ENCODE peak calls at places on chromosomes 4 and X, in ten cellular contexts. N is upper lobe of right lung, W is ovary, T is cardiac fibroblast, J is uterus, P is endothelial cell, G is MM.1S, C is WTC11, S is esophagus muscularis mucosa, E is HepG2. Z is an unnamed sample.

GRCh38 chrX:17579021-17579420 is 158.3 kb upstream of the SCML1 start:
- DNase-seq in N (no peak), W (no peak), T (no peak), J (no peak), P (no peak), G (no peak), C (no peak), S (no peak), E (no peak), Z (peak)

GRCh38 chr4:3346146-3346545 is 53.3 kb downstream of the RGS12 start:
- DNase-seq in N (no peak), W (peak), T (peak), J (no peak), P (peak), G (peak), C (no peak), S (no peak), E (peak), Z (peak)

GRCh38 chr4:153159016-153159415 is 45.2 kb upstream of the TRIM2 start:
- DNase-seq in N (no peak), W (no peak), T (no peak), J (no peak), P (no peak), G (no peak), C (no peak), S (no peak), E (no peak), Z (no peak)

GRCh38 chr4:26985836-26986235 is 125.2 kb downstream of the STIM2 start:
- DNase-seq in N (no peak), W (no peak), T (no peak), J (no peak), P (no peak), G (no peak), C (no peak), S (no peak), E (no peak), Z (no peak)

GRCh38 chr4:137693641-137694040 is 161.3 kb upstream of the PCDH18 start:
- DNase-seq in N (no peak), W (no peak), T (peak), J (no peak), P (no peak), G (no peak), C (no peak), S (no peak), E (no peak), Z (no peak)

GRCh38 chr4:1002131-1002630 is 9.0 kb upstream of the SLC26A1 start:
- DNase-seq in N (peak), W (peak), T (no peak), J (peak), P (no peak), G (no peak), C (peak), S (no peak), E (no peak), Z (no peak)

GRCh38 chrX:38638952-38639529 is 77.7 kb downstream of the TSPAN7 start:
- DNase-seq in N (no peak), W (no peak), T (no peak), J (no peak), P (no peak), G (no peak), C (no peak), S (no peak), E (peak), Z (no peak)

GRCh38 chrX:37349131-37350033 is at the start of gene PRRG1:
- DNase-seq in N (peak), W (peak), T (peak), J (peak), P (peak), G (peak), C (peak), S (peak), E (peak), Z (peak)

GRCh38 chr4:2320746-2321145 is 58.8 kb upstream of the MXD4 start:
- DNase-seq in N (no peak), W (no peak), T (no peak), J (no peak), P (no peak), G (no peak), C (no peak), S (peak), E (no peak), Z (no peak)

GRCh38 chr4:160319221-160319867 is 1216.5 kb downstream of the RAPGEF2 start:
- DNase-seq in N (no peak), W (no peak), T (no peak), J (no peak), P (no peak), G (no peak), C (no peak), S (no peak), E (no peak), Z (no peak)

GRCh38 chr4:26860922-26861433 is 337 bp downstream of the STIM2 start:
- DNase-seq in N (peak), W (peak), T (peak), J (peak), P (peak), G (no peak), C (peak), S (no peak), E (peak), Z (peak)

GRCh38 chrX:134642394-134642793 is 15.9 kb downstream of the PLAC1 start:
- DNase-seq in N (no peak), W (no peak), T (no peak), J (no peak), P (no peak), G (no peak), C (no peak), S (no peak), E (no peak), Z (no peak)

GRCh38 chrX:131783555-131784338 is 239.4 kb upstream of the STK26 start:
- DNase-seq in N (no peak), W (peak), T (no peak), J (peak), P (no peak), G (peak), C (no peak), S (no peak), E (no peak), Z (no peak)

GRCh38 chr4:28890949-28891348 is 1829.2 kb upstream of the PCDH7 start:
- DNase-seq in N (no peak), W (no peak), T (no peak), J (no peak), P (no peak), G (no peak), C (no peak), S (no peak), E (no peak), Z (no peak)

GRCh38 chr4:62328526-62328925 is 1128.4 kb downstream of the ADGRL3 start:
- DNase-seq in N (no peak), W (no peak), T (no peak), J (no peak), P (no peak), G (no peak), C (no peak), S (no peak), E (no peak), Z (no peak)

GRCh38 chrX:147958316-147958715 is 22.8 kb upstream of the FMR1NB start:
- DNase-seq in N (no peak), W (no peak), T (peak), J (no peak), P (no peak), G (no peak), C (no peak), S (no peak), E (no peak), Z (peak)

GRCh38 chr4:26793750-26794149 is 66.9 kb upstream of the STIM2 start:
- DNase-seq in N (no peak), W (no peak), T (peak), J (no peak), P (no peak), G (no peak), C (no peak), S (no peak), E (no peak), Z (no peak)

GRCh38 chr4:1347410-1347864 is 429 bp downstream of the UVSSA start:
- DNase-seq in N (peak), W (peak), T (peak), J (peak), P (peak), G (peak), C (peak), S (peak), E (peak), Z (peak)

GRCh38 chr4:176274441-176274840 is 5.4 kb upstream of the ASB5 start:
- DNase-seq in N (no peak), W (no peak), T (peak), J (no peak), P (no peak), G (no peak), C (no peak), S (peak), E (no peak), Z (peak)

GRCh38 chrX:46551494-46552128 is 6.4 kb upstream of the ZNF674 start:
- DNase-seq in N (no peak), W (no peak), T (peak), J (no peak), P (no peak), G (no peak), C (peak), S (no peak), E (no peak), Z (peak)

GRCh38 chr4:6109842-6110560 is 90.3 kb downstream of the JAKMIP1 start:
- DNase-seq in N (no peak), W (no peak), T (no peak), J (no peak), P (no peak), G (peak), C (peak), S (no peak), E (peak), Z (no peak)

GRCh38 chrX:47224896-47225290 is 6.4 kb downstream of the CDK16 start:
- DNase-seq in N (no peak), W (no peak), T (no peak), J (no peak), P (no peak), G (no peak), C (no peak), S (no peak), E (no peak), Z (no peak)

GRCh38 chr4:77360451-77360850 is 203.4 kb downstream of the CCNG2 start:
- DNase-seq in N (no peak), W (no peak), T (no peak), J (no peak), P (no peak), G (no peak), C (no peak), S (no peak), E (no peak), Z (no peak)

GRCh38 chrX:1242901-1243402 is 25.7 kb upstream of the CSF2RA start:
- DNase-seq in N (no peak), W (no peak), T (peak), J (no peak), P (no peak), G (no peak), C (no peak), S (no peak), E (no peak), Z (no peak)

GRCh38 chr4:22416403-22416802 is 99.5 kb downstream of the ADGRA3 start:
- DNase-seq in N (no peak), W (no peak), T (peak), J (no peak), P (no peak), G (no peak), C (no peak), S (no peak), E (no peak), Z (no peak)

GRCh38 chrX:150683536-150684146 is 9.6 kb upstream of the MTMR1 start:
- DNase-seq in N (no peak), W (no peak), T (peak), J (no peak), P (peak), G (peak), C (no peak), S (no peak), E (peak), Z (peak)

GRCh38 chr4:101277661-101278060 is 69.7 kb downstream of the PPP3CA start:
- DNase-seq in N (no peak), W (no peak), T (peak), J (no peak), P (no peak), G (no peak), C (no peak), S (no peak), E (no peak), Z (peak)

GRCh38 chr4:7649741-7650531 is 215.2 kb upstream of the PSAPL1 start:
- DNase-seq in N (peak), W (no peak), T (peak), J (no peak), P (no peak), G (no peak), C (no peak), S (peak), E (no peak), Z (peak)

GRCh38 chr4:7649411-7649740 is 214.6 kb upstream of the PSAPL1 start:
- DNase-seq in N (peak), W (no peak), T (no peak), J (no peak), P (no peak), G (no peak), C (no peak), S (no peak), E (no peak), Z (no peak)

GRCh38 chr4:7652006-7652405 is 217.3 kb upstream of the PSAPL1 start:
- DNase-seq in N (no peak), W (no peak), T (no peak), J (no peak), P (no peak), G (no peak), C (no peak), S (no peak), E (no peak), Z (no peak)

GRCh38 chr4:7651461-7651921 is 216.8 kb upstream of the PSAPL1 start:
- DNase-seq in N (no peak), W (peak), T (no peak), J (peak), P (no peak), G (no peak), C (peak), S (no peak), E (no peak), Z (no peak)

DNA sequence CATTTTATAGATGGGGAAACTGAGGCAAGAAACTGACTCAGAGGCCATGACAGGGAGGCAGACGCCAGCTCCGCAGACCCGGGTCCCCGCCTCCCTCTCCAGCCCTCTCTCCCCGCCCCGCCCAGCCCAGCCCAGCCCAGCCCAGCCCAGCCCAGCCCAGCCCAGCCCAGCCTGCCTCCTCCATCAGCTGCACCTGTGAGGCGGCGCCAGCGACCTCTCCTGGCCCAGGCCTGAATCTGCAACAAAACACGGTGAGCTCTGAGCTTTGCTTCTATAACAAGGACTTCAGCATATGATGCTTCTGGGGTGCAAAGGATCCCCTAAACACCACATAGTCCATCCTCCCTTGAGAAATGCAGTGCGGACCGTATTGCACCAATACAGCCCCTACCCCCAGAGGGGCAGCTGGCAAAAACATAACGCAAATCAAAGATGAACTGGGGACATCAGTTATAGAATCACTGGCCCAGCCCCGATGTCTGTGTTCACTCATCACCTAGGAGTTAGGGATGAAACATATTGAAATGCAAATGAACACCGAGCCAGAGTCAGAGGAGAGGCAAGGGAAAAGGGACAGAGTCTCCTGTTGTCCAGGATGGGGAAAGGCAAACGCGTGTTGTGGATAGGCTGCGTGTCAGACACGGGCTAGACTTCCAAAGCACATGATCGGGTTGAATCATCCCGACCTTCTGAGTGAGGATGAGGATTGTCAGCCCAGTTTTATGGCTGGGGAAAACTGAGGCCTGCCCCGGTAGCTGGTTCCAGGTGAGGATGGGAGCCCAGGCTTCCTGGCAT is 216.1 kb upstream of the PSAPL1 start:
- DNase-seq in N (peak), W (peak), T (no peak), J (no peak), P (peak), G (no peak), C (peak), S (no peak), E (no peak), Z (no peak)
- TF ChIP-seq CTCF in N (no peak), W (no peak), T (no peak), J (no peak), P (no peak), G (no peak), C (no peak), S (no peak), E (peak), Z (no peak)

DNA sequence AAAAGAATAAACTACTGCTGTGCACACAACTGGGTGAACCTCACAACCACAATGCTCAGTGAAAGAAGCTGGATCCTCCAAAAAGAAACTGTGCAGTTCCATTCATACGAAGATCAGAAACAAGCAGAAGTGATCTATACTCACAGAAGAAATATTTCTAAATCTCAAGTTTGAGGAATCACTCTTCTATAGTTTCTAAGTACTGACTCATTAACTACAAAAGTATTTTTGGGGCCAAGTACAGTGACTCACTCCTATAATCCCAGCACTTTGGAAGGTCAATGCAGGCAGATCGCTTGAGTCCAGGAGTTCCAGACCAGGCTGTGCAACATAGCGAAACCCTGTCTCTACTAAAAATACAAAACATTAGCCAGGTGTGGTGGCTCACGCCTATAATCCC is 51.3 kb upstream of the RELL1 start:
- DNase-seq in N (no peak), W (no peak), T (peak), J (no peak), P (no peak), G (no peak), C (no peak), S (no peak), E (no peak), Z (peak)
- TF ChIP-seq CTCF in N (no peak), W (no peak), T (no peak), J (no peak), P (no peak), G (no peak), C (no peak), S (no peak), E (no peak), Z (no peak)

GRCh38 chrX:153927936-153928760 is 2.1 kb upstream of the ARHGAP4 start:
- DNase-seq in N (peak), W (peak), T (peak), J (peak), P (peak), G (peak), C (peak), S (peak), E (peak), Z (peak)
- TF ChIP-seq CTCF in N (peak), W (no peak), T (peak), J (no peak), P (no peak), G (no peak), C (no peak), S (peak), E (peak), Z (peak)

GRCh38 chrX:49230500-49231232 is 2.5 kb downstream of the CACNA1F start:
- DNase-seq in N (peak), W (peak), T (no peak), J (no peak), P (peak), G (peak), C (peak), S (no peak), E (peak), Z (no peak)
- TF ChIP-seq CTCF in N (peak), W (no peak), T (peak), J (no peak), P (no peak), G (peak), C (no peak), S (no peak), E (peak), Z (no peak)

DNA sequence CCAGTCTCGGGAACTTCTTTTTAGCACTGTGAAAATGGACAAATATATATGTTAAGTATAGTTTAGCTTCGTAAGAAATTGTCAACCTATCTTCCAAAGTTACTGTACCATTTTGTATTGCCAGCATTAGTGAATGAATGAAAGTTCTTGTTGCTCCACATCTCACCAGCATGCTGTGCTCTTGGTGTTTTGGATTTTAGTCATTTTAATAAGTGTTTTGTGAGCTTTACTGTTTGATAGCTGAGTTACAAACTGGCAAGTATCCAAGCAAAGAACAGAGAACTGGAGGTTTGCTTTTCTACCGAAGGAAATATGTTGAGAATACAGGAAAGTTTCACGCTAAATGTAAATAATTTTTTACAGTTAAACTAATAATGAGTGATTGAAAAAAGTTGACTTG is 33.0 kb downstream of the SNCA start:
- DNase-seq in N (no peak), W (no peak), T (no peak), J (no peak), P (no peak), G (no peak), C (no peak), S (no peak), E (no peak), Z (no peak)
- TF ChIP-seq CTCF in N (no peak), W (no peak), T (no peak), J (no peak), P (no peak), G (no peak), C (no peak), S (no peak), E (no peak), Z (no peak)

GRCh38 chr4:186244835-186245234 is 17.5 kb downstream of the KLKB1 start:
- DNase-seq in N (no peak), W (no peak), T (no peak), J (no peak), P (no peak), G (no peak), C (no peak), S (no peak), E (no peak), Z (no peak)
- TF ChIP-seq CTCF in N (no peak), W (no peak), T (no peak), J (no peak), P (no peak), G (no peak), C (no peak), S (no peak), E (no peak), Z (no peak)

Z was measured in HFFc6.